ENCODE peak calls at places on chromosomes 11 and 22, in six cellular contexts. O, I, T, B, C and K are unnamed samples.
A peak's percentile ranks its signal among the peaks of the same experiment; 100 is the strongest.

GRCh38 chr22:41517172-41518047 is 26.9 kb downstream of the POLR3H start:
- DNase-seq in O (no peak), I (peak; percentile 69), T (no peak), B (peak; percentile 81), C (peak; percentile 85), K (peak; percentile 76)

GRCh38 chr11:68002943-68003845 is 703 bp downstream of the UNC93B1 start:
- DNase-seq in O (peak; percentile 70), I (no peak), T (no peak), B (no peak), C (peak; percentile 87), K (no peak)

GRCh38 chr11:17771841-17772401 is 37.3 kb downstream of the KCNC1 start:
- DNase-seq in O (no peak), I (no peak), T (no peak), B (no peak), C (no peak), K (no peak)

GRCh38 chr22:21985214-21985613 is 2.6 kb upstream of the TOP3B start:
- DNase-seq in O (no peak), I (no peak), T (no peak), B (no peak), C (no peak), K (no peak)

GRCh38 chr11:36540998-36541397 is 26.8 kb upstream of the RAG1 start:
- DNase-seq in O (no peak), I (peak; percentile 14), T (no peak), B (no peak), C (peak; percentile 74), K (peak; percentile 47)

GRCh38 chr11:24078056-24078455 is 418.8 kb upstream of the LUZP2 start:
- DNase-seq in O (no peak), I (no peak), T (no peak), B (no peak), C (no peak), K (no peak)

GRCh38 chr22:17862646-17863181 is 88.4 kb upstream of the BID start:
- DNase-seq in O (no peak), I (no peak), T (no peak), B (no peak), C (no peak), K (no peak)

GRCh38 chr11:47768090-47768620 is 1.0 kb upstream of the FNBP4 start:
- DNase-seq in O (no peak), I (peak; percentile 59), T (no peak), B (peak; percentile 81), C (peak; percentile 79), K (peak; percentile 40)

GRCh38 chr22:29478326-29479276 is 1.4 kb upstream of the NEFH start:
- DNase-seq in O (no peak), I (no peak), T (no peak), B (no peak), C (no peak), K (no peak)

GRCh38 chr11:44539971-44540370 is 25.5 kb upstream of the CD82 start:
- DNase-seq in O (no peak), I (no peak), T (no peak), B (no peak), C (no peak), K (no peak)

GRCh38 chr11:44537679-44538078 is 27.8 kb upstream of the CD82 start:
- DNase-seq in O (no peak), I (no peak), T (no peak), B (no peak), C (no peak), K (no peak)

GRCh38 chr11:44540667-44541066 is 24.8 kb upstream of the CD82 start:
- DNase-seq in O (no peak), I (no peak), T (no peak), B (no peak), C (no peak), K (no peak)

GRCh38 chr11:44536779-44537516 is 28.5 kb upstream of the CD82 start:
- DNase-seq in O (no peak), I (no peak), T (no peak), B (no peak), C (no peak), K (peak; percentile 7)

DNA sequence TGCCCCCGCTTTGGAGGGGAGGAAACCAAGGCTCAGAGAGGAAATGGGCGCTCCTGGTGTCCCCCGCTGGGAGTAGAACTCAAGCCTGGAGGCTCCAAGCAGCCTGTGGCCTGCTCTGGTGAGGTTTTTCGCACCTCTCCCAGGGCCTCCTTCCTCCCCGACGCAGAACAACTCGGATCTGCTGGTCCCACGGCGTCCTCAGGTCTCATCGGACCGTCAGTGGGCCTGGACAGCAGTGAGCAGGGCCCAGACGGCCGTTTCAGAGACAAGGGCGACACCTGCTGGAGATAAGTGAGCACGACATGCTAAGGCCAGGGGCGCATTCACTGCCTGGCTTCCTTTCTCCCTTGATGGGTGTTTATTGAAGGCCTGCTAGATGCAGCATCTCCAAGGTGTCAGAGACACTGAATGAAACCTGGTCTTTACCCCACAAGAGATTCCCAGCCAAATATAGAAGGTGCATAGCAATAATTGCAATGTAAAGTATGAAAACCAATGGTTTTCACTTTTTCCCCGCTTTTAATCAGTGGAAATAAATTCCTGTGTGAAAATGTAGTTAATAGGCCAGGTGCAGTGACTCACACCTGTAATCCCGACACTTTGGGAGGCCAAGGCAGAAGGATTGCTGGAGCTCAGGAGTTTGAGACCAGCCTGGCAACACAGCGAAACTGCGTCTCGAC is 26.9 kb upstream of the CD82 start:
- DNase-seq in O (peak; percentile 55), I (peak; percentile 70), T (no peak), B (peak; percentile 81), C (peak; percentile 86), K (peak; percentile 56)
- H3K4me1 ChIP-seq in O (no peaks in the 10 kb centered on the region), I (no peaks in the 10 kb centered on the region), T (no peaks in the 10 kb centered on the region), B (no peaks in the 10 kb centered on the region), C (no peaks in the 10 kb centered on the region), K (no peaks in the 10 kb centered on the region)

DNA sequence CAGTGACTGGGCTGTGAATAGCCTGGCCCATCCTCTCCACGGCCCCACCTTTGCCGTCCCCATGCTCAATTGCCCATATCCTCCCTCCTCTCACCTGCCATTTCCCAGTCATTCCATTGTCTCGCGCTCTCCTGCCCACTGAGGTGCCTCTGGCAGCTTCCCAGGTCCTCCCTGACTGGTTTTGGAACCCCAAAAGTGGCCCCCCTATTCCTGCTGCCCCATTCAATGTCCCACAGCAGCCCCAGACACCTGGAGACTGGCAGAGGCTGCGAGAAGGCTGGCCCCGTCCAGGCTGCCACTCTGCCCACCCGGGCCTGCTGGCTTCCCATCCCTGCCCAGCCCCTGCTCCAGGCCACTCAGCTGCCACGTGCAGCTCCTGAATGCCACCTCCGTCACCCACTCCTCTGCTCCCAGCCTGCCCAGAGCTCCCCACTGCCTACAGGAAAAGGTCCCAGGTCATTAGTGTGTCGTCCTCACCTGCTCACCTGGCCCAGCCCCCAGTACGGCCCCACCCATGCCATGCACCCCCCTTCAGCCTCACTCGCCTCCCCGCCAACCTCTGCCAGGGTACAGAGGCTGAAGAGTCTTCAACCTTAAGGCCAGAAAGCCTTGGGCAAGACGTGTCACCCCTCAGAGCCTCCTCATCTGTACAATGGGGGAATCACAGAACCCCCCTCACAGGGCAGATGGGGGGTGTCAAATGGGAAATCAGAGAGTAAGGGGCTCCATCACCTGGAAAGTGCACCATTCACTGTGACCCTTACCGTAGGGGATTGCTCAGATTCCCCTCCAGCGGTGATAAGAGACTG is 37.5 kb downstream of the KCNJ4 start:
- DNase-seq in O (no peak), I (no peak), T (no peak), B (no peak), C (no peak), K (no peak)
- TF ChIP-seq CTCF in O (no peak), I (no peak), T (no peak), B (no peak), C (no peak), K (no peak)

GRCh38 chr11:5174934-5175333 is 20.4 kb upstream of the OR52A1 start:
- DNase-seq in O (no peak), I (no peak), T (no peak), B (no peak), C (no peak), K (no peak)
- H3K9me3 ChIP-seq in O (no peaks in the 10 kb centered on the region), I (no peaks in the 10 kb centered on the region), T (no peaks in the 10 kb centered on the region), B (no peaks in the 10 kb centered on the region), C (no peaks in the 10 kb centered on the region), K (no peaks in the 10 kb centered on the region)

GRCh38 chr11:57320067-57320718 is 4.6 kb downstream of the TNKS1BP1 start:
- DNase-seq in O (no peak), I (no peak), T (no peak), B (no peak), C (no peak), K (no peak)
- H3K4me1 ChIP-seq in O (peaks cover 28% of the 10 kb centered on the region), I (peaks cover 64% of the 10 kb centered on the region), T (peaks cover 72% of the 10 kb centered on the region), B (no peaks in the 10 kb centered on the region), C (peaks cover 76% of the 10 kb centered on the region), K (peaks cover 8% of the 10 kb centered on the region)

GRCh38 chr11:870127-870413 is 27.4 kb downstream of the TSPAN4 start:
- DNase-seq in O (no peak), I (no peak), T (no peak), B (no peak), C (no peak), K (no peak)
- TF ChIP-seq CTCF in O (no peak), I (no peak), T (no peak), B (no peak), C (no peak), K (peak; percentile 17)

DNA sequence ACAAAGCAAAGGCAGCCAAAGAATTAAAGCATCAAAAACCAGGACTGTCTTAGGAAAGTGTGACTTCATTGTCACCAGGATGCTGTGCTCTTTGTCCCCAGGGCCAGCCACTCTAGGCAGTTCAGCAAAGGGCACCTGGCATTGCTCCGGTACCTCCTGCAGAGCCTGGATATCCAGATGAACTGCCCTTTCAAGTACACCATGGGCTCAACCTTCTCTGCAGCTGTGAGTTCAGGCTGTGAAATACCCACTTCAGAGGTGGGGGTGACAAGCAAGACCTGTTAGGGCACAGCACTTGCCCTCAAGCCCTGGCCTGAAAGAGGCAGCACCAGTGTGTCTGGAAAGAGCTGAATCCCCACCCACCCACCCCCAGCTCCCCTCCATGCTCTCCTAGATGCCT is 44.5 kb downstream of the KCNQ1OT1 start:
- DNase-seq in O (no peak), I (no peak), T (no peak), B (no peak), C (peak; percentile 25), K (no peak)
- H3K9me3 ChIP-seq in O (peaks cover 2% of the 10 kb centered on the region), I (peaks cover 20% of the 10 kb centered on the region), T (peaks cover 54% of the 10 kb centered on the region), B (peaks cover 4% of the 10 kb centered on the region), C (peaks cover 8% of the 10 kb centered on the region), K (no peaks in the 10 kb centered on the region)